ENCODE peak calls at places on chromosomes 16 and 17, in four cellular contexts. One of them, this sample, is unnamed.

GRCh38 chr17:73323622-73324455 is 12.0 kb upstream of the CDC42EP4 start:
- DNase-seq in natural killer cell: no peak
- DNase-seq in fibroblast of the aortic adventitia: no peak
- DNase-seq in GM13977: no peak
- DNase-seq in this sample: no peak

GRCh38 chr16:15771694-15772093 is 85.1 kb downstream of the MYH11 start:
- DNase-seq in natural killer cell: no peak
- DNase-seq in fibroblast of the aortic adventitia: no peak
- DNase-seq in GM13977: no peak
- DNase-seq in this sample: no peak

GRCh38 chr17:2853111-2853721 is 57.0 kb downstream of the RAP1GAP2 start:
- DNase-seq in natural killer cell: peak
- DNase-seq in fibroblast of the aortic adventitia: peak
- DNase-seq in GM13977: no peak
- DNase-seq in this sample: peak

GRCh38 chr16:89924925-89925307 is 1.8 kb downstream of the TUBB3 start:
- DNase-seq in natural killer cell: no peak
- DNase-seq in fibroblast of the aortic adventitia: no peak
- DNase-seq in GM13977: no peak
- DNase-seq in this sample: no peak

GRCh38 chr16:84953051-84953746 is 58.1 kb downstream of the ZDHHC7 start:
- DNase-seq in natural killer cell: no peak
- DNase-seq in fibroblast of the aortic adventitia: no peak
- DNase-seq in GM13977: no peak
- DNase-seq in this sample: no peak

GRCh38 chr16:28218109-28218508 is 6.3 kb upstream of the XPO6 start:
- DNase-seq in natural killer cell: peak
- DNase-seq in fibroblast of the aortic adventitia: peak
- DNase-seq in GM13977: peak
- DNase-seq in this sample: no peak

GRCh38 chr17:33038740-33039139 is 47.1 kb downstream of the SPACA3 start:
- DNase-seq in natural killer cell: no peak
- DNase-seq in fibroblast of the aortic adventitia: peak
- DNase-seq in GM13977: no peak
- DNase-seq in this sample: no peak

GRCh38 chr17:70110443-70110880 is 35.4 kb downstream of the KCNJ16 start:
- DNase-seq in natural killer cell: no peak
- DNase-seq in fibroblast of the aortic adventitia: peak
- DNase-seq in GM13977: no peak
- DNase-seq in this sample: no peak

GRCh38 chr17:12983986-12984932 is 33.6 kb downstream of the ELAC2 start:
- DNase-seq in natural killer cell: no peak
- DNase-seq in fibroblast of the aortic adventitia: peak
- DNase-seq in GM13977: no peak
- DNase-seq in this sample: no peak

GRCh38 chr17:77286641-77287431 is 146.1 kb downstream of the SEC14L1 start:
- DNase-seq in natural killer cell: no peak
- DNase-seq in fibroblast of the aortic adventitia: no peak
- DNase-seq in GM13977: no peak
- DNase-seq in this sample: no peak

GRCh38 chr17:8621585-8621984 is 8.9 kb downstream of the MYH10 start:
- DNase-seq in natural killer cell: no peak
- DNase-seq in fibroblast of the aortic adventitia: peak
- DNase-seq in GM13977: no peak
- DNase-seq in this sample: no peak

GRCh38 chr17:71409137-71409536 is 711.7 kb upstream of the SOX9 start:
- DNase-seq in natural killer cell: no peak
- DNase-seq in fibroblast of the aortic adventitia: no peak
- DNase-seq in GM13977: no peak
- DNase-seq in this sample: no peak

GRCh38 chr17:77723071-77723908 is 235.2 kb upstream of the TNRC6C start:
- DNase-seq in natural killer cell: no peak
- DNase-seq in fibroblast of the aortic adventitia: no peak
- DNase-seq in GM13977: peak
- DNase-seq in this sample: no peak

GRCh38 chr17:79630821-79631639 is 20.2 kb upstream of the RBFOX3 start:
- DNase-seq in natural killer cell: peak
- DNase-seq in fibroblast of the aortic adventitia: no peak
- DNase-seq in GM13977: no peak
- DNase-seq in this sample: peak

This sample was measured in CD14-positive monocyte.